ENCODE peak calls at places on chromosomes 12 and 14, in five cellular contexts. T is breast epithelium, O is upper lobe of left lung, D is HepG2, E is HCT116. U is an unnamed sample.

GRCh38 chr12:11746024-11746771 is 96.7 kb downstream of the ETV6 start:
- DNase-seq in T (no peak), O (no peak), D (no peak), E (no peak), U (no peak)

GRCh38 chr12:108607981-108608600 is 10.2 kb upstream of the TMEM119 start:
- DNase-seq in T (no peak), O (no peak), D (no peak), E (no peak), U (no peak)

GRCh38 chr14:58656671-58657411 is 19.1 kb downstream of the DACT1 start:
- DNase-seq in T (no peak), O (no peak), D (no peak), E (no peak), U (no peak)

GRCh38 chr14:32905052-32905451 is 33.6 kb upstream of the NPAS3 start:
- DNase-seq in T (no peak), O (no peak), D (no peak), E (no peak), U (no peak)

GRCh38 chr12:45166056-45166455 is 49.8 kb upstream of the ANO6 start:
- DNase-seq in T (no peak), O (no peak), D (no peak), E (no peak), U (no peak)

GRCh38 chr12:3704512-3705348 is 48.2 kb downstream of the CRACR2A start:
- DNase-seq in T (no peak), O (no peak), D (no peak), E (no peak), U (no peak)

GRCh38 chr14:78721756-78722455 is 551.7 kb downstream of the NRXN3 start:
- DNase-seq in T (no peak), O (no peak), D (no peak), E (no peak), U (no peak)

GRCh38 chr12:43835656-43836454 is at the start of gene TMEM117:
- DNase-seq in T (peak), O (peak), D (peak), E (no peak), U (peak)

GRCh38 chr12:2003676-2004112 is 563 bp downstream of the DCP1B start:
- DNase-seq in T (no peak), O (no peak), D (no peak), E (no peak), U (no peak)

GRCh38 chr14:104656014-104656714 is 33.3 kb upstream of the INF2 start:
- DNase-seq in T (no peak), O (peak), D (no peak), E (no peak), U (no peak)

GRCh38 chr14:20686386-20687143 is 2.0 kb upstream of the ANG start:
- DNase-seq in T (no peak), O (no peak), D (peak), E (no peak), U (no peak)

GRCh38 chr12:132205271-132206092 is 61.2 kb downstream of the NOC4L start:
- DNase-seq in T (no peak), O (peak), D (no peak), E (no peak), U (no peak)

GRCh38 chr14:69316449-69317391 is 56.8 kb downstream of the GALNT16 start:
- DNase-seq in T (peak), O (no peak), D (no peak), E (no peak), U (no peak)

GRCh38 chr12:100207311-100207710 is 6.7 kb downstream of the ACTR6 start:
- DNase-seq in T (no peak), O (no peak), D (no peak), E (no peak), U (no peak)
- H3K27ac ChIP-seq in T (no peak), O (no peak), D (no peak), E (no peak), U (no peak)

DNA sequence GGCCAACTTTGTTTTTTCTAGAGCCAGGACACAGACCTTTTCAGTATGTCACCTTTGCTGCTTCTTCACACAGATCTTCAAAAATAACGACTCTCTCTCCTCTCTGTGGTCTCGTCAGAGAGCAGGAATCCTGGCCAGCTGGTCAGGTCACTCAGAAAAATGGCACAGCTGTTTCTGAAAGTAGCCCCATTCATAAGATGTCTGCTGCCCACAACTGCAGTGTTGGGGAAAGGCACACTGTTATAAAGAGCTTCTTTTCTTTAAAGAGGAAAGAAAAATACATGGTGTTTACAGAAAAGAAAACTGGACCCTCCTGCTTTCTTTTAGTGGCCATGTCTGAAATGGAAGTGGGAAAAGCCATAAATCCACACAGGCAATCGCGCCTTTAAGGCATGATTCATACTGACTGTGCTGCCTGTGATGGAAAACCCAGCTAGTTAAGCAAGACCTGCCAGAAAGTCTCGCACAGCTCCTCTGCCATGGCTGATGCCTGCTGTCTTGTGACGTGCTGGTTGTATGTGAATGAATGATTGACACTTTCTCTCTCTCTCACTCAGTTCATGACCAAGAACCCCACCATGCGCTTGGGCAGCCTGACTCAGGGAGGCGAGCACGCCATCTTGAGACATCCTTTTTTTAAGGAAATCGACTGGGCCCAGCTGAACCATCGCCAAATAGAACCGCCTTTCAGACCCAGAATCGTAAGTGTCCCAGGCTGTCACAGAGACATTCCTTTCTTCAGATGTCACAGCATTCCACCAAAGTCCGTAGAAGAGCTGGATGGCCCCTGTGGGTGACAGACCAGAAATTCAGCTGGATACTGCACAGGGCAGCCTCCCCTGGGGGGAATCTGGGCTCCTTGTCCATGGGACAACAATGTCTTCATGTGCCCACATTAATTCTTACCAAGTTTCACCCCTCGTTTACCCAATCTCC is 147.9 kb upstream of the HIF1A start:
- DNase-seq in T (no peak), O (no peak), D (no peak), E (no peak), U (no peak)
- TF ChIP-seq POLR2A in T (no peak), O (no peak), D (no peak), E (no peak), U (no peak)

GRCh38 chr14:55188686-55189295 is 2.6 kb downstream of the DLGAP5 start:
- DNase-seq in T (no peak), O (no peak), D (no peak), E (no peak), U (no peak)
- H3K4me3 ChIP-seq in T (no peak), O (no peak), D (no peak), E (no peak), U (no peak)

DNA sequence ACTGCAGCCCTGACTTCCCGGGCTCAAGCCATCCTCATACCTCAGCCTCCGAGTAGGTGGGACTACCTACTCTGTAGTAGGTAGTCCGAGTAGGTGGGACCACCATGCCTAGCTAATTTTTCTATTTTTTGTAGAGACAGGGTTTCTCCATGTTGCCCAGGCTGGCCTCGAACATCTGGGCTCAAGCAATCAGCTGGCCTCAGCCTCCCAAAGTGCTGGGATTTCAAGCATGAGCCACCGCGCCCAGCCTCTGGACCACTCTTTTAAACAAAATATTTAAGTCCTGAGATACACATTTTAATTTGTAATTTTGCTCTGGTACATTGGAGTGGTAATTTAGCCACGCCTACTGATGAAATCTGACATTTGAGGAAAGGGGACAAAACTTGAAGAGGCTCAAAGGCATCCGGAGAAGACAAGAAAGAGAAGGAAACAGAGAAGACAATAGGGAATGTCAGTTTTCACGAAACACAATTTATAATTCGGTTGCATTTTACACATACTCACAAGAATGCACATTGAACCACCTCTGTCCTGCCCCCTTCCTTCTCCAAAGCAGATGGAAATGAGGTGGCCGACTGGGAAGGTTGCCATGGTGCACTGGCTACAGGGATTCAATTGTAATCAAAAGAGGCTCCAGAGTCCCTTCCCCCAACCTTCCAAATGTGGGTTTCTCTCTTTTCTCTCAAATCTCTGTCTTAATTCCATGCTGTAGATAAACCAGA is 9.7 kb upstream of the TUBA1A start:
- DNase-seq in T (no peak), O (no peak), D (no peak), E (no peak), U (no peak)
- H3K27ac ChIP-seq in T (peak), O (no peak), D (no peak), E (no peak), U (peak)

GRCh38 chr14:102225386-102225785 is 79.6 kb downstream of the MOK start:
- DNase-seq in T (no peak), O (no peak), D (no peak), E (no peak), U (no peak)
- TF ChIP-seq POLR2A in T (no peak), O (no peak), D (no peak), E (no peak), U (no peak)

GRCh38 chr14:97033556-97034081 is 236.4 kb downstream of the VRK1 start:
- DNase-seq in T (no peak), O (peak), D (no peak), E (no peak), U (no peak)
- H3K4me3 ChIP-seq in T (no peak), O (no peak), D (no peak), E (no peak), U (peak)

GRCh38 chr12:119901670-119902069 is 24.6 kb upstream of the CIT start:
- DNase-seq in T (no peak), O (no peak), D (no peak), E (no peak), U (no peak)
- H3K27ac ChIP-seq in T (no peak), O (no peak), D (no peak), E (no peak), U (no peak)

DNA sequence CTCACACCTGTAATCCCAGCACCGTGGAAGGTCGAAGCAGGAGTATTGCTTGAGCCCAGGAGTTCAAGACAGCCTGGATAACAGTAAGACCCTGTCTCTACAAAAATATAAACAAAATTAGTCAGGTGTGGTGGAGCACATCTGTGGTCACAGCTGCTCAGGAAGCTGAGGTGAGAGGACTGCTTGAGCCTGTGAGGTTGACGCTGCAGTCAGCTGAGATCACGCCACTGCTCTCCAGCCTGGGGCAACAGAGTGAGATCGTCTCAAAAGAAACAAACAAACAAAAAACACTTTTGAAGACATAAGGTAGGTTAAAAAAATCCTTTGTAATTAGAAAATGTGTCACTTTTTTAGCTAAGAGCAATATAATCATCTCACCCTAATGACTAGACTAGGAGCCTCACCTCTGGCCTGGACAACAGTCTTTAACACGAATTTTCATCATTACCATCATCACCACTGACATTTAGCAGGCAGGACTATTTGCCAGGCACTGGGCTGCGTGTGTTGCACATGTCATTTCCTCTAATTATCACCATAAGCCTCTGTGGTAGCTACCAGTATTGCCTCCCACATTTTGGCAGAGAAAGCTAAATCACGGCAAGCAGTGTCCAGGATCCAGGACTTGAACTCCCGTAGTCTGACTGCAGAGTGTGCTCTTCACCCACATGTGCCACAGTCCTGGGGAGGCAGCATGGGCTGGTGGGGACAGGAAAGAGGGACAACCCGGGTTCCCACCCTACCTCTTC is 4.6 kb upstream of the SYCP3 start:
- DNase-seq in T (no peak), O (no peak), D (no peak), E (no peak), U (peak)
- TF ChIP-seq POLR2A in T (no peak), O (no peak), D (no peak), E (no peak), U (no peak)

DNA sequence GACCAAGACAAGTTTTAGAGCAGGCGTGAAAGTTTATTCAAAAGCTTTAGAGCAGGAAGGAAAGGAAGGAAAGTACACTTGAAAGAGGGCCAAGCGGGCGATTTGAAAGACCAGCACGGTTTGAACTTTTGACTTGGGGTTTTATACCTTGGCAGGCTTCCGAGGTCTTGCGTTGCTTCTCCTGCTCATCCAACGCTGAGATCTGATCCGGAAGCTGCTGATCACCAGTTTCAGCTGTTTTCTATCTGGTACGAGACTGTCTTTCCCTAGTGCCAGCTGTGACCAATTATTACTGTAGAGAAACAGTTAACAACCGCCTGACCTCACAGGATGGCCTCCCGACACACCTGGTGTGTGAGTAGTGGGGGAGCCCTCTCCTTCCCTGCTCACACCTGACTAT is 20.6 kb upstream of the SNRPF start:
- DNase-seq in T (peak), O (no peak), D (peak), E (no peak), U (no peak)
- H3K4me3 ChIP-seq in T (no peak), O (no peak), D (no peak), E (no peak), U (no peak)

U was measured in esophagus squamous epithelium.